ENCODE peak calls at places on chromosome 1, in five cellular contexts. V, A, Z, G and Q are unnamed samples.

GRCh38 chr1:19009126-19009881 is 52.8 kb upstream of the IFFO2 start:
- DNase-seq in G (no peak), A (no peak), V (no peak), Z (peak; percentile 69), Q (no peak)

GRCh38 chr1:10556430-10557005 is 81.8 kb downstream of the PEX14 start:
- DNase-seq in Z (no peak), G (no peak), V (no peak), A (no peak), Q (no peak)

GRCh38 chr1:203306970-203307541 is 1.7 kb downstream of the BTG2 start:
- DNase-seq in A (no peak), V (peak; percentile 58), G (peak; percentile 58), Z (no peak), Q (no peak)

GRCh38 chr1:150558761-150559626 is 9.8 kb downstream of the ADAMTSL4 start:
- DNase-seq in V (peak; percentile 62), G (no peak), Z (no peak), A (peak; percentile 75), Q (peak; percentile 19)

GRCh38 chr1:85417017-85417416 is 47.9 kb downstream of the DDAH1 start:
- DNase-seq in Z (no peak), V (no peak), G (no peak), A (no peak), Q (no peak)

GRCh38 chr1:28779751-28780150 is 32.2 kb upstream of the OPRD1 start:
- DNase-seq in G (no peak), A (no peak), Z (no peak), V (no peak), Q (no peak)

GRCh38 chr1:5111581-5111980 is 457.2 kb downstream of the AJAP1 start:
- DNase-seq in G (no peak), Z (no peak), A (no peak), V (no peak), Q (no peak)

GRCh38 chr1:37255111-37255795 is 219.1 kb upstream of the ZC3H12A start:
- DNase-seq in G (no peak), A (no peak), Z (no peak), V (no peak), Q (no peak)

GRCh38 chr1:203122159-203122558 is 5.4 kb upstream of the ADORA1 start:
- DNase-seq in Z (peak; percentile 76), V (no peak), G (no peak), A (no peak), Q (no peak)

GRCh38 chr1:150272379-150272840 is at the start of gene C1orf54:
- DNase-seq in G (no peak), V (no peak), A (peak; percentile 48), Z (no peak), Q (no peak)

GRCh38 chr1:223834660-223835263 is 11.0 kb downstream of the TP53BP2 start:
- DNase-seq in Z (no peak), V (no peak), A (no peak), G (no peak), Q (no peak)

GRCh38 chr1:16275591-16275990 is 38.6 kb upstream of the CPLANE2 start:
- DNase-seq in A (no peak), G (no peak), V (no peak), Z (no peak), Q (no peak)

GRCh38 chr1:1347663-1348419 is 1.4 kb downstream of the DVL1 start:
- DNase-seq in G (no peak), Z (no peak), A (no peak), V (no peak), Q (no peak)

GRCh38 chr1:163528710-163529348 is 207.1 kb downstream of the NUF2 start:
- DNase-seq in V (peak; percentile 15), Z (no peak), A (peak; percentile 33), G (no peak), Q (no peak)

GRCh38 chr1:203652718-203653461 is 26.3 kb downstream of the ATP2B4 start:
- DNase-seq in A (no peak), Z (no peak), G (no peak), V (no peak), Q (no peak)

GRCh38 chr1:17878837-17879236 is 123.7 kb downstream of the ACTL8 start:
- DNase-seq in A (no peak), V (no peak), G (no peak), Z (no peak), Q (no peak)

GRCh38 chr1:31183927-31184554 is 55.6 kb downstream of the NKAIN1 start:
- DNase-seq in Z (no peak), G (peak; percentile 23), A (no peak), V (no peak), Q (no peak)

GRCh38 chr1:117059334-117059677 is 820 bp upstream of the TTF2 start:
- DNase-seq in Z (no peak), A (no peak), V (peak; percentile 41), G (peak; percentile 88), Q (peak; percentile 36)

DNA sequence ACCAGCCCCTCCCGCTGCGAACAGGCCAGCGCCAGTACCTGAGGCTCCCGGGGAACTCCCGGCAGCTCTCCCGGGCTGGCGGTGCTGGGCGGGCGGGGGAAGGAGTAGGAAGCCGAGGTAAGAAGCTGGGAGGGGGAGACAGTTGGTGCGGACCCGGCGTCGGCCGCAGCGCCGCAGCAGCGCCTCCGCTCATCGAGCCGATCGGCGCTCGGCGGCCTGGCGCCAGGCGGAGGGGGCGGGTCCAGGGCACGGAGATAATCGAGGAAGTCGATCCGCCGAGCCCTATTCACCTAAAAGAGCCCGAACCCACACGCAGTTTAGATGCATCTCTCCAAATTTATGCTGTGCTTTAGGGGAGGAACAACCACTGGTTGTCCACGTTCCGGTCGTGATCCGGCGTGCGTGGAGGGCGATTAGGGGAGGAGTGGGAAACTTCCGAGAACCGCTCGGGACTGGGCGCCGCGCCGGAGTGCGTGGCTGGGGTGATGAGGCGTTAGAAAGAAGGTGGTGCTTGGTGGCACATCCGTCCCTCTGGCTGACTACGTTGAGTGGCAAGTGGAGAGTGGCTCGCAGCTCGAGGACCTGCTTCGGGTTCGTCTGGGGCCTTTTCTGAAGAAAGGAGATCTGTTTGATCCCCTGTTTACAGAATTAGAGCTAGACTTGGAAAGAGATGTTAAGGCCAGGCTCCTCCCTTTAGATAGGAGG is at the start of gene VAMP4:
- DNase-seq in Z (no peak), A (peak; percentile 89), G (peak; percentile 89), V (peak; percentile 93), Q (peak; percentile 46)
- TF ChIP-seq POLR2A in Z (peak; percentile 94), A (peak; percentile 95), G (peak; percentile 84), V (peak; percentile 97), Q (peak; percentile 83)

GRCh38 chr1:184768467-184768866 is 13.8 kb upstream of the EDEM3 start:
- DNase-seq in A (no peak), G (no peak), Z (no peak), V (no peak), Q (no peak)
- TF ChIP-seq POLR2A in A (no peak), G (no peak), Z (no peak), V (no peak), Q (no peak)

GRCh38 chr1:151577173-151577572 is 34.7 kb upstream of the SNX27 start:
- DNase-seq in V (no peak), A (no peak), G (no peak), Z (no peak), Q (no peak)

GRCh38 chr1:151570819-151571218 is 30.7 kb downstream of the TUFT1 start:
- DNase-seq in A (no peak), V (no peak), Z (no peak), G (no peak), Q (no peak)

GRCh38 chr1:151578941-151579340 is 32.9 kb upstream of the SNX27 start:
- DNase-seq in V (no peak), A (no peak), G (no peak), Z (no peak), Q (no peak)

GRCh38 chr1:151579436-151580225 is 32.2 kb upstream of the SNX27 start:
- DNase-seq in Z (no peak), V (no peak), G (no peak), A (no peak), Q (no peak)

DNA sequence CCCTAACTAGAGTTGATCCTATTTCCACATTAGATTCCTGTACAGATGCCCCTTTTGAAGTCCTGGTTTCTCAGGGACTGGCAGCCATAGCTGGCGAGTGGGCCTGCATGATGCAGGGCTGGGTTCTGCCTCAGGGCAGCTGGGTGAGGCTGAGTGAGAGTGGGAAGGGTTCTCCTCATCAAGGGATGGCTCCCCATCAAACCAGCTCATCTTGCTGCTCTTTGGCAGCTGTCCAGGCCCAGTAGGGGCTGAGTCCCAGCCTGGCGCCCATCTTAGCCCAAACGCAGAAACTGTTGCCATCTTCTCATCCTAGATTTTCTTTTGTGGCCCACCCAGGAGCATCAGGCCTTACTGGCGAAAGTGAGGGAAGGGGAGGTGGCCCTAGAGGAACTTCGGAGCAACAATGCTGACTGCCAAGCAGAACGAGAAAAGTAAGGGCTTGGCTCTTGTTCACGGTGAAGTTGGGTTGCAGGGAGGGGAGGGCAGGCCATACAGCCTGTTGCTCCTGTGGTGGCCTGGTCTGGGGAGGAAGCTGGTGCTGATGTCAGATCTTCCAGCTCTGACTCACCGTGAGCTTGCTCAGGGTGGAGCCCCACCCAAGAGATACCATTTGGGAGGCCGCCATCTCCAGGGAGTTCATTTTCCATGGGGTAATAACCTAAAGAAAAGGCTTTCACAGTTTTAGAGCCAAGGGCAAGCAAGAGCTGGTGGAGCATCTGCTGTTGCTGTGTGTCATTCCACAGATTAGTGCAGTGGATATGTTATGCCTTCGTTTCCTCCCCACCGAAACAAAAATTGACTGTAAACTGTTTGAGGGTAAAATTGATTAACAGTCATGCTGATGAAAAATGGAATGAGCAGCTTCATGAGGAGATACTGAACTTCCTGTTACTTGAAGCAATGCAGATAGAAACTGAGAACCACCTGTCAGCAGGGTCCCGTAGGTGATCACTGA is 34.7 kb downstream of the TUFT1 start:
- DNase-seq in G (no peak), Z (no peak), V (no peak), A (no peak), Q (peak; percentile 29)
- TF ChIP-seq POLR2A in G (no peak), Z (no peak), V (no peak), A (no peak), Q (no peak)

GRCh38 chr1:51518033-51518729 is 885 bp downstream of the EPS15 start:
- DNase-seq in A (peak; percentile 32), G (peak; percentile 66), V (peak; percentile 45), Z (peak; percentile 86), Q (no peak)

GRCh38 chr1:51518730-51519047 is 377 bp downstream of the EPS15 start:
- DNase-seq in G (peak; percentile 60), Z (no peak), A (peak; percentile 48), V (peak; percentile 71), Q (peak; percentile 34)

GRCh38 chr1:51520700-51521248 is 1.7 kb upstream of the EPS15 start:
- DNase-seq in A (no peak), Z (no peak), G (no peak), V (no peak), Q (no peak)

GRCh38 chr1:51519048-51519856 is at the start of gene EPS15:
- DNase-seq in G (peak; percentile 84), A (peak; percentile 89), Z (peak; percentile 88), V (peak; percentile 88), Q (peak; percentile 81)

DNA sequence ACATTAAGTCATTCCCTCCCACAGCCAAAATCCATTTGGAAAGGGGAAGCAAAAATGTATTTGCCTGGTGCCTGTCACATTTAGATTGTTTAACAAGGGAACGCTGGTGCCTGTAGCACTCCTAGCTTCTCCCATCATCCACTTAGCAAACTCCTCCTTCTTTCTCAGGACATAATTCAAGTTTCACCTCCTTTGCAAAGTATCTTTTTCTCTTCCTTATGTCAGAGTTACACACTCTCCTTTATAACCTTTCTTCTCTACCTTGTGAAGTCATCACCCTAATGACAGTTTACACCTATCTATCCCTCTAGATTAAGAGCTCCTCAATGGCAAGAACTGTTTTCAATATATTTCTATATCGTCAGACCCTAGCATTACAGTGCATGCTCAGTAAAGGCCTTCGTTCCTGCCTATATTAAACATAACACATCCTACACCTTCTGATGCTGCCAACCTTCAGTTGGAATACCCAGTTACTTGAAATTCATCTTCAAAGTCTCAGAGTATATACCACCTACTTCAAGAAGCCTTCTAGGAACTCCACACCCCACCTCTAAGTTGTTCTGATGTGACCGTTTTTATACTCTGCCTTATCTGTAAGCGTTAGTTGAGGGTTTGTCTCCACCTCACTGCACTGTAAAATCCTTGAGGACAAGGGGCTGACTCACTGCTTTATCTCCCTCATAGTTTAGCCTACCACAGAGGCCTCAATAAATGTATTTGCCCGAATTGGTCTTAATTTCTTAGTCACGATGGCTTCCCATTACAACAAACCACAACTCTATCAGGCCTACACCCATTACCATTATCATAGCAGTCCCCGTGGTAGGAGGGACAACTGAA is 1.0 kb upstream of the EPS15 start:
- DNase-seq in A (no peak), Z (no peak), V (no peak), G (no peak), Q (no peak)
- TF ChIP-seq POLR2A in A (no peak), Z (no peak), V (no peak), G (no peak), Q (no peak)